ENCODE peak calls at places on chromosomes 6 and 20, in ten cellular contexts. L is PC-3, O is cardiac muscle cell, M is B cell, X is left ventricle myocardium inferior, Z is upper lobe of right lung, H is endothelial cell, J is heart right ventricle, U is neural progenitor cell, P is tibial nerve. K is an unnamed sample.
A peak's percentile ranks its signal among the peaks of the same experiment; 100 is the strongest.

GRCh38 chr20:20364747-20365558 is 3.0 kb upstream of the INSM1 start:
- DNase-seq in L (no peak), O (no peak), M (no peak), X (no peak), Z (no peak), H (no peak), J (no peak), U (peak; percentile 32), P (no peak), K (no peak)

GRCh38 chr6:127547909-127548649 is 28.9 kb upstream of the C6orf58 start:
- DNase-seq in L (peak; percentile 14), O (peak; percentile 28), M (no peak), X (no peak), Z (no peak), H (no peak), J (no peak), U (no peak), P (no peak), K (no peak)

GRCh38 chr6:2684059-2684749 is 66.5 kb downstream of the MYLK4 start:
- DNase-seq in L (peak; percentile 95), O (peak; percentile 55), M (no peak), X (no peak), Z (no peak), H (no peak), J (no peak), U (no peak), P (no peak), K (no peak)

GRCh38 chr6:36539814-36540568 is 7.3 kb downstream of the STK38 start:
- DNase-seq in L (no peak), O (no peak), M (no peak), X (no peak), Z (no peak), H (no peak), J (no peak), U (no peak), P (no peak), K (no peak)

GRCh38 chr6:44855562-44856494 is 468.3 kb downstream of the CDC5L start:
- DNase-seq in L (no peak), O (peak; percentile 87), M (no peak), X (no peak), Z (no peak), H (no peak), J (no peak), U (no peak), P (no peak), K (no peak)

GRCh38 chr20:1861347-1861987 is 33.7 kb upstream of the SIRPA start:
- DNase-seq in L (no peak), O (no peak), M (no peak), X (no peak), Z (no peak), H (no peak), J (no peak), U (no peak), P (no peak), K (no peak)

GRCh38 chr20:47146703-47147102 is 209.8 kb downstream of the ZMYND8 start:
- DNase-seq in L (peak; percentile 87), O (peak; percentile 39), M (no peak), X (no peak), Z (no peak), H (no peak), J (no peak), U (peak; percentile 26), P (no peak), K (no peak)

GRCh38 chr6:3905853-3906190 is 56.6 kb downstream of the FAM50B start:
- DNase-seq in L (no peak), O (peak; percentile 27), M (no peak), X (no peak), Z (no peak), H (no peak), J (no peak), U (no peak), P (no peak), K (no peak)

GRCh38 chr6:127366281-127367022 is 23.0 kb upstream of the ECHDC1 start:
- DNase-seq in L (peak; percentile 91), O (peak; percentile 97), M (no peak), X (no peak), Z (no peak), H (no peak), J (no peak), U (no peak), P (no peak), K (no peak)

GRCh38 chr20:35007891-35008290 is 52.2 kb downstream of the MYH7B start:
- DNase-seq in L (no peak), O (no peak), M (peak; percentile 18), X (no peak), Z (peak; percentile 58), H (no peak), J (no peak), U (no peak), P (no peak), K (no peak)

GRCh38 chr20:22536141-22536828 is 48.1 kb downstream of the FOXA2 start:
- DNase-seq in L (no peak), O (no peak), M (no peak), X (no peak), Z (no peak), H (no peak), J (no peak), U (no peak), P (no peak), K (no peak)

GRCh38 chr6:97812940-97813339 is 529.9 kb upstream of the MMS22L start:
- DNase-seq in L (no peak), O (no peak), M (no peak), X (no peak), Z (no peak), H (no peak), J (no peak), U (no peak), P (no peak), K (no peak)

GRCh38 chr6:31070711-31071197 is 41.6 kb downstream of the C6orf15 start:
- DNase-seq in L (peak; percentile 84), O (peak; percentile 88), M (no peak), X (no peak), Z (no peak), H (peak; percentile 26), J (no peak), U (peak; percentile 89), P (no peak), K (no peak)

GRCh38 chr20:59165389-59165785 is 1.8 kb downstream of the ZNF831 start:
- DNase-seq in L (no peak), O (no peak), M (no peak), X (no peak), Z (no peak), H (no peak), J (no peak), U (no peak), P (no peak), K (no peak)

GRCh38 chr20:44028868-44029847 is 114.5 kb downstream of the TOX2 start:
- DNase-seq in L (no peak), O (no peak), M (no peak), X (no peak), Z (no peak), H (no peak), J (no peak), U (no peak), P (no peak), K (peak; percentile 29)

GRCh38 chr6:108175592-108176279 is 9.9 kb downstream of the NR2E1 start:
- DNase-seq in L (no peak), O (no peak), M (peak; percentile 39), X (no peak), Z (peak; percentile 69), H (peak; percentile 50), J (no peak), U (peak; percentile 74), P (no peak), K (no peak)

GRCh38 chr20:23613676-23614075 is 8.0 kb upstream of the CST9 start:
- DNase-seq in L (no peak), O (peak; percentile 53), M (no peak), X (no peak), Z (no peak), H (no peak), J (no peak), U (no peak), P (peak; percentile 31), K (no peak)

DNA sequence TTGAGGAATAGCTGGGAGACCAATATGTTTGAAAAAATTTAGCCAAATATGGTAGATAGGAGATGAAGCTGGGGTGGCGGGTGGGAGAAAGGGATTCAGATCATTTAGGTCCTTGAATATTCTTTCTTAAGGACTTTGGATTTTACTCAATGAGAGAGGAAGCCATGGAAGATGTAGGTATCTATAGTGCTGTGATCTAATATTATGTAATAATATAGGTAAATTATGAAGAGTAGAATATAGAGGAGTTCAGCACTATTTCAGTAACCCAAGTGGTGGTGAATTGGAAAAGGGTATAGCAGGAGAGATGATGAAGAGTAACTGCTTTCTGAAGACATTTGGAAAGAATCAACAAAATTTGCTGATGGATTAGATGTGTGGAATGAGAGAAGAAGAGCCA is 417.6 kb downstream of the UTRN start:
- DNase-seq in L (no peak), O (no peak), M (no peak), X (no peak), Z (no peak), H (no peak), J (no peak), U (no peak), P (no peak), K (no peak)
- TF ChIP-seq CTCF in L (no peak), O (no peak), M (no peak), X (no peak), Z (no peak), H (no peak), J (no peak), U (no peak), P (no peak), K (no peak)

GRCh38 chr6:41779793-41780622 is at the start of gene FRS3:
- DNase-seq in L (peak; percentile 98), O (peak; percentile 97), M (peak; percentile 99), X (peak; percentile 99), Z (peak; percentile 99), H (peak; percentile 100), J (peak; percentile 100), U (peak; percentile 98), P (peak; percentile 94), K (peak; percentile 99)
- TF ChIP-seq CTCF in L (peak; percentile 88), O (peak; percentile 87), M (peak; percentile 79), X (peak; percentile 91), Z (peak; percentile 80), H (peak; percentile 91), J (peak; percentile 87), U (peak; percentile 97), P (peak; percentile 98), K (peak; percentile 100)

GRCh38 chr6:5671604-5672559 is 334.8 kb downstream of the NRN1 start:
- DNase-seq in L (no peak), O (no peak), M (no peak), X (no peak), Z (no peak), H (no peak), J (no peak), U (no peak), P (no peak), K (no peak)
- TF ChIP-seq CTCF in L (no peak), O (no peak), M (no peak), X (no peak), Z (no peak), H (no peak), J (no peak), U (no peak), P (no peak), K (no peak)

DNA sequence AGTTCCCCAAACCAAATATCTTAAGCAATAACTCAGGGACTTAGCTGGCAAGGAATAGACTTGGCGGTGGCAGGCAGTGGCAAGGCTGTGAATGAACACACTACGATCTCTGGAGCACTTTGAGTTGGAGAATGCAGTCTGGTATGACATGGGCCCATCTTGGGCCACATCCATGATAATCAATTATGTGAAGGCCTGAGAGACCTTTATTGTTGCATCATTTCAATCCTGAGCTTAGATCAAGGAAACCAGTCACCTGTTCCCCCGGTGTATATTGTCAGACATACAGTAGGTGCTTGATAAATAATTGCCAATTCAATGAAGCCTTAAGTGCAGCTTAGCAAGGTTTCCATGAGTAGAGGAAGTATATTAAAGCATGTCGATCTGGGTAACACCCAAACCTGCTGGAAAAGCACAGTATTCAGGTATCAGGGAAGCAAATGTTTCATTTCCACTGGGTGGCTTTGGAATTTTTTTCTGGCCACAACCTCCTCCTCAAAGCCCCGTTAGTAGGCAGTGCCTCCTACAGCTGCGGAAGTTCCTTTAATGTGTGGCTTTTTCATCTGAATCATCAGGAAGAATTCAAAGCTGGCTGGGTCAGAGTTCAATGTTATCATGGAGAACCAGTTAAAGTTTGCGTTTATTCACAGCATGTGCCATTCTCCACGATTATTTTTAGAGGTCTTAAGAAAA is 10.2 kb downstream of the CASS4 start:
- DNase-seq in L (peak; percentile 92), O (peak; percentile 79), M (no peak), X (no peak), Z (no peak), H (no peak), J (no peak), U (no peak), P (no peak), K (no peak)
- TF ChIP-seq CTCF in L (no peak), O (no peak), M (no peak), X (no peak), Z (no peak), H (no peak), J (no peak), U (no peak), P (no peak), K (no peak)